ENCODE peak calls at places on chromosomes 1 and 21, in seven cellular contexts. Q, V, Y, S, D, T and X are unnamed samples.

GRCh38 chr1:181630398-181630797 is 147.1 kb downstream of the CACNA1E start:
- DNase-seq in Y (no peak), T (no peak), Q (no peak), D (no peak), V (no peak), S (no peak), X (no peak)

GRCh38 chr1:43048601-43049011 is 89.9 kb upstream of the SLC2A1 start:
- DNase-seq in Y (no peak), S (no peak), D (no peak), Q (peak; percentile 20), V (no peak), T (no peak), X (no peak)

GRCh38 chr1:110203021-110203661 is 7.0 kb upstream of the KCNC4 start:
- DNase-seq in Q (peak; percentile 66), T (peak; percentile 20), D (no peak), S (no peak), Y (peak; percentile 86), V (peak; percentile 75), X (no peak)

GRCh38 chr1:14848621-14849020 is 250.1 kb downstream of the KAZN start:
- DNase-seq in S (no peak), Y (no peak), D (no peak), V (no peak), Q (no peak), T (no peak), X (no peak)

GRCh38 chr1:206049293-206049692 is 3.7 kb upstream of the RHEX start:
- DNase-seq in T (no peak), Q (no peak), Y (no peak), V (no peak), S (no peak), D (no peak), X (no peak)

GRCh38 chr1:9321480-9321849 is 28.8 kb downstream of the SPSB1 start:
- DNase-seq in Y (no peak), Q (peak; percentile 36), T (no peak), D (no peak), V (no peak), S (no peak), X (no peak)

GRCh38 chr1:159196543-159196942 is 8.1 kb upstream of the ACKR1 start:
- DNase-seq in S (no peak), V (no peak), Y (no peak), T (no peak), D (no peak), Q (no peak), X (no peak)

GRCh38 chr1:86703696-86704455 is 500 bp upstream of the SH3GLB1 start:
- DNase-seq in Y (no peak), D (no peak), T (peak; percentile 30), Q (no peak), S (peak; percentile 8), V (peak; percentile 17), X (peak; percentile 30)

GRCh38 chr21:42557420-42557819 is 43.8 kb downstream of the SLC37A1 start:
- DNase-seq in S (no peak), Y (no peak), D (no peak), Q (no peak), T (no peak), V (no peak), X (no peak)

GRCh38 chr1:36099681-36100341 is 11.1 kb downstream of the ADPRS start:
- DNase-seq in V (peak; percentile 72), T (peak; percentile 57), Q (peak; percentile 63), D (peak; percentile 38), S (peak; percentile 51), Y (peak; percentile 82), X (peak; percentile 56)

GRCh38 chr1:81414417-81415087 is 386.2 kb upstream of the ADGRL2 start:
- DNase-seq in Y (peak; percentile 15), V (no peak), S (no peak), D (no peak), Q (peak; percentile 22), T (no peak), X (no peak)

GRCh38 chr1:23126801-23127200 is 41.9 kb downstream of the LUZP1 start:
- DNase-seq in Q (peak; percentile 58), S (no peak), Y (no peak), V (no peak), T (no peak), D (no peak), X (no peak)

GRCh38 chr1:157307491-157307890 is 169.3 kb upstream of the ETV3 start:
- DNase-seq in S (no peak), T (no peak), Q (no peak), Y (no peak), V (no peak), D (no peak), X (no peak)

GRCh38 chr1:24987875-24988559 is 57.9 kb upstream of the RUNX3 start:
- DNase-seq in T (no peak), V (no peak), D (no peak), Q (no peak), Y (no peak), S (no peak), X (no peak)

GRCh38 chr1:16888806-16889178 is 7.0 kb upstream of the RNU1-2 start:
- DNase-seq in V (no peak), D (no peak), Y (no peak), S (no peak), Q (peak; percentile 5), T (no peak), X (no peak)

GRCh38 chr1:145689922-145690321 is 17.2 kb downstream of the PDZK1 start:
- DNase-seq in S (no peak), Q (no peak), D (no peak), V (no peak), Y (no peak), T (no peak), X (no peak)

GRCh38 chr1:38052750-38053415 is 6.3 kb upstream of the POU3F1 start:
- DNase-seq in Q (no peak), D (no peak), T (no peak), Y (peak; percentile 29), S (no peak), V (no peak), X (no peak)

GRCh38 chr1:30312226-30312625 is 411.2 kb downstream of the MATN1 start:
- DNase-seq in Q (no peak), S (no peak), V (no peak), T (no peak), Y (no peak), D (no peak), X (no peak)

GRCh38 chr1:88552226-88552625 is 131.8 kb upstream of the PKN2 start:
- DNase-seq in V (no peak), S (no peak), Q (no peak), T (no peak), D (no peak), Y (no peak), X (no peak)